ENCODE peak calls at places on chromosomes 7 and 10, in seven cellular contexts. One of them, this sample, is unnamed.
A peak's percentile ranks its signal among the peaks of the same experiment; 100 is the strongest.

GRCh38 chr7:101927389-101928306 is 110.2 kb downstream of the CUX1 start:
- DNase-seq in SK-N-SH: no peak
- DNase-seq in right atrium auricular region: no peak
- DNase-seq in left ventricle myocardium inferior: no peak
- DNase-seq in Panc1: no peak
- DNase-seq in mammary epithelial cell: no peak
- DNase-seq in IMR-90: no peak
- DNase-seq in this sample: no peak

GRCh38 chr7:55024776-55025175 is 6.0 kb downstream of the EGFR start:
- DNase-seq in left ventricle myocardium inferior: no peak
- DNase-seq in Panc1: no peak
- DNase-seq in IMR-90: peak; percentile 65
- DNase-seq in right atrium auricular region: no peak
- DNase-seq in SK-N-SH: no peak
- DNase-seq in mammary epithelial cell: no peak
- DNase-seq in this sample: no peak

GRCh38 chr7:17147409-17147808 is 151.0 kb upstream of the AHR start:
- DNase-seq in right atrium auricular region: no peak
- DNase-seq in SK-N-SH: no peak
- DNase-seq in Panc1: no peak
- DNase-seq in left ventricle myocardium inferior: no peak
- DNase-seq in mammary epithelial cell: no peak
- DNase-seq in IMR-90: no peak
- DNase-seq in this sample: no peak

GRCh38 chr10:103982639-103983038 is 15.7 kb downstream of the SLK start:
- DNase-seq in Panc1: no peak
- DNase-seq in right atrium auricular region: no peak
- DNase-seq in SK-N-SH: peak; percentile 32
- DNase-seq in mammary epithelial cell: no peak
- DNase-seq in left ventricle myocardium inferior: no peak
- DNase-seq in IMR-90: no peak
- DNase-seq in this sample: peak; percentile 37

GRCh38 chr7:4138866-4139265 is 543.2 kb upstream of the FOXK1 start:
- DNase-seq in left ventricle myocardium inferior: no peak
- DNase-seq in mammary epithelial cell: no peak
- DNase-seq in IMR-90: no peak
- DNase-seq in Panc1: no peak
- DNase-seq in right atrium auricular region: no peak
- DNase-seq in SK-N-SH: no peak
- DNase-seq in this sample: no peak

GRCh38 chr10:88458209-88458608 is 124.9 kb downstream of the RNLS start:
- DNase-seq in left ventricle myocardium inferior: no peak
- DNase-seq in SK-N-SH: no peak
- DNase-seq in IMR-90: no peak
- DNase-seq in Panc1: no peak
- DNase-seq in right atrium auricular region: no peak
- DNase-seq in mammary epithelial cell: no peak
- DNase-seq in this sample: no peak

GRCh38 chr10:96719850-96720421 is 378 bp downstream of the PIK3AP1 start:
- DNase-seq in Panc1: no peak
- DNase-seq in mammary epithelial cell: no peak
- DNase-seq in right atrium auricular region: no peak
- DNase-seq in left ventricle myocardium inferior: peak; percentile 72
- DNase-seq in IMR-90: no peak
- DNase-seq in SK-N-SH: peak; percentile 50
- DNase-seq in this sample: no peak

GRCh38 chr10:93063217-93063976 is 2.8 kb downstream of the CYP26C1 start:
- DNase-seq in mammary epithelial cell: no peak
- DNase-seq in right atrium auricular region: peak; percentile 42
- DNase-seq in IMR-90: no peak
- DNase-seq in left ventricle myocardium inferior: no peak
- DNase-seq in Panc1: no peak
- DNase-seq in SK-N-SH: peak; percentile 31
- DNase-seq in this sample: no peak

GRCh38 chr7:918441-919113 is 35.9 kb downstream of the ADAP1 start:
- DNase-seq in SK-N-SH: no peak
- DNase-seq in IMR-90: no peak
- DNase-seq in left ventricle myocardium inferior: peak; percentile 2
- DNase-seq in right atrium auricular region: no peak
- DNase-seq in Panc1: no peak
- DNase-seq in mammary epithelial cell: no peak
- DNase-seq in this sample: peak; percentile 26

GRCh38 chr7:139043823-139044812 is 8.3 kb upstream of the ZC3HAV1L start:
- DNase-seq in IMR-90: peak; percentile 44
- DNase-seq in mammary epithelial cell: peak; percentile 9
- DNase-seq in right atrium auricular region: no peak
- DNase-seq in left ventricle myocardium inferior: no peak
- DNase-seq in Panc1: no peak
- DNase-seq in SK-N-SH: no peak
- DNase-seq in this sample: no peak

GRCh38 chr7:150451097-150451793 is 815 bp downstream of the GIMAP8 start:
- DNase-seq in SK-N-SH: no peak
- DNase-seq in left ventricle myocardium inferior: peak; percentile 60
- DNase-seq in right atrium auricular region: no peak
- DNase-seq in Panc1: no peak
- DNase-seq in mammary epithelial cell: no peak
- DNase-seq in IMR-90: no peak
- DNase-seq in this sample: no peak
- TF ChIP-seq CTCF in SK-N-SH: no peak
- TF ChIP-seq CTCF in left ventricle myocardium inferior: no peak
- TF ChIP-seq CTCF in right atrium auricular region: no peak
- TF ChIP-seq CTCF in Panc1: no peak
- TF ChIP-seq CTCF in mammary epithelial cell: no peak
- TF ChIP-seq CTCF in IMR-90: no peak
- TF ChIP-seq CTCF in this sample: no peak

DNA sequence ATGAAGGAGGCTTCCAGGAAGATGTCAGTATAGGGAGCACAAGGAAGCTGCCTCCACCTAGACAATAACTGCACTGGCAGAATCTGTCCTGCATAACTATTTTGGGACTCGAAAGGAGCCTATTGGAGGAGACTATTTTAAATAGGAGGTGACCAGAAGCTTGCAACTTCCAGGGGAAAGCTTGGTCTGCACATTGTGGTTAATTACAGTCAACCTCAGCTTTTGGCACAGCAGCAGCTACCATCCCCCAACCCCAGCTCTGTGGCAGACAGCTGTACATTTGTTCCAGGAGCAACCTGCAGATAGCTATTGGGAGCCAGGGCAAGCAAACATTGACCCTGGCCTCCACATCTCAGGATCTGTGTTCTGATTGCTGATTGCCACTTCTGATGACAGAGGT is 46.3 kb upstream of the NANOS1 start:
- DNase-seq in SK-N-SH: no peak
- DNase-seq in mammary epithelial cell: no peak
- DNase-seq in Panc1: no peak
- DNase-seq in left ventricle myocardium inferior: no peak
- DNase-seq in right atrium auricular region: no peak
- DNase-seq in IMR-90: no peak
- DNase-seq in this sample: no peak
- H3K27ac ChIP-seq in SK-N-SH: no peak overlapping the region
- H3K27ac ChIP-seq in mammary epithelial cell: no peak overlapping the region
- H3K27ac ChIP-seq in Panc1: no peak overlapping the region
- H3K27ac ChIP-seq in left ventricle myocardium inferior: no peak overlapping the region
- H3K27ac ChIP-seq in right atrium auricular region: no peak overlapping the region
- H3K27ac ChIP-seq in IMR-90: no peak overlapping the region
- H3K27ac ChIP-seq in this sample: no peak overlapping the region

DNA sequence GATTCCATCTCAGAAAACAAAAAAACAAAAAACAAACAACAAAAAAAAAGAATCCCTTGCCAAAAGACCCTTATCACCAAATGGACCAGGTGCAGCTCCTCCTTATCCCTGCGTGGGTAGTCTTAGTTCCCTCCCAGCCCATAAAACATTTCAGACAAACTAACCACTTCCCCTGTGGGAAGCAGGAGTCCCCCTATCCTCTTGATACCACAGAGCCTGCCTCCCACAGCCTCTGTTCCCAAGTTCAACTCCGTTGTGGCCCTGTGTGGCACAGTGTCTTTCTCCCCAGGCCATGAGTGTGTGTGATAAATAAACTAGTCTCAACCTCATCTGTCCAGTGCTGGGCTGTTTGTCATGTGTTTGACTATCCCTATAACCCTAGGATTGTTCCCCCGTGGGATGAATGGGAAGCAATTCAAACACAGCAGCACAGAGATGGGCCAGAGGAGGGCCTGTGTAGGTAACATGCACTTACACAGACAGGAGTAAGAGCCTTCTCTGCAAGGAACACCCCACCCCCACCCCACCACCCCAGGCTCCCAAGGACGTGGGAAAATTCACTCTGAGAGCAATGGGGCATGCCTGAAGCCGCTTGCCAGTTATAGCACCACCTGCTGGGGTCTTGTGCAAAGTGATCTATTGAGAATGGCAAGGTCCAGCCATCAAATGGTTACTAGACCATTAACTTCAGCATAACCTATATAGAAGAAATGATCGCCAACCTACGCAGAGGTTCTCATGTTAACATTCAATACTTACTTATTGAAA is 147.1 kb upstream of the GHITM start:
- DNase-seq in SK-N-SH: peak; percentile 30
- DNase-seq in Panc1: no peak
- DNase-seq in left ventricle myocardium inferior: no peak
- DNase-seq in IMR-90: no peak
- DNase-seq in right atrium auricular region: no peak
- DNase-seq in mammary epithelial cell: peak; percentile 20
- DNase-seq in this sample: no peak
- TF ChIP-seq CTCF in SK-N-SH: peak; percentile 36
- TF ChIP-seq CTCF in Panc1: peak; percentile 68
- TF ChIP-seq CTCF in left ventricle myocardium inferior: no peak
- TF ChIP-seq CTCF in IMR-90: peak; percentile 27
- TF ChIP-seq CTCF in right atrium auricular region: no peak
- TF ChIP-seq CTCF in mammary epithelial cell: peak; percentile 53
- TF ChIP-seq CTCF in this sample: no peak

GRCh38 chr7:87878208-87878735 is 2.0 kb downstream of the DBF4 start:
- DNase-seq in IMR-90: peak; percentile 31
- DNase-seq in Panc1: no peak
- DNase-seq in SK-N-SH: no peak
- DNase-seq in left ventricle myocardium inferior: no peak
- DNase-seq in mammary epithelial cell: peak; percentile 5
- DNase-seq in right atrium auricular region: no peak
- DNase-seq in this sample: no peak

GRCh38 chr7:87875151-87876039 is 765 bp downstream of the SLC25A40 start:
- DNase-seq in mammary epithelial cell: peak; percentile 9
- DNase-seq in IMR-90: peak; percentile 2
- DNase-seq in SK-N-SH: peak; percentile 86
- DNase-seq in left ventricle myocardium inferior: peak; percentile 31
- DNase-seq in Panc1: no peak
- DNase-seq in right atrium auricular region: no peak
- DNase-seq in this sample: no peak

GRCh38 chr7:87876759-87877234 is 504 bp downstream of the DBF4 start:
- DNase-seq in Panc1: no peak
- DNase-seq in SK-N-SH: peak; percentile 77
- DNase-seq in mammary epithelial cell: peak; percentile 64
- DNase-seq in IMR-90: peak; percentile 61
- DNase-seq in left ventricle myocardium inferior: peak; percentile 43
- DNase-seq in right atrium auricular region: peak; percentile 75
- DNase-seq in this sample: peak; percentile 50

GRCh38 chr7:87876040-87876758 is at the start of the genes DBF4 and SLC25A40:
- DNase-seq in SK-N-SH: peak; percentile 97
- DNase-seq in mammary epithelial cell: peak; percentile 97
- DNase-seq in Panc1: peak; percentile 78
- DNase-seq in right atrium auricular region: peak; percentile 91
- DNase-seq in IMR-90: peak; percentile 89
- DNase-seq in left ventricle myocardium inferior: peak; percentile 97
- DNase-seq in this sample: peak; percentile 95

GRCh38 chr7:87877641-87878040 is 1.3 kb downstream of the DBF4 start:
- DNase-seq in mammary epithelial cell: no peak
- DNase-seq in Panc1: no peak
- DNase-seq in right atrium auricular region: no peak
- DNase-seq in left ventricle myocardium inferior: no peak
- DNase-seq in SK-N-SH: no peak
- DNase-seq in IMR-90: no peak
- DNase-seq in this sample: no peak
- H3K27ac ChIP-seq in mammary epithelial cell: peak overlapping the region; percentile 89
- H3K27ac ChIP-seq in Panc1: peak overlapping the region; percentile 94
- H3K27ac ChIP-seq in right atrium auricular region: peak overlapping the region; percentile 97
- H3K27ac ChIP-seq in left ventricle myocardium inferior: no peak overlapping the region
- H3K27ac ChIP-seq in SK-N-SH: peak overlapping the region; percentile 85
- H3K27ac ChIP-seq in IMR-90: no peak overlapping the region
- H3K27ac ChIP-seq in this sample: no peak overlapping the region

GRCh38 chr7:11343818-11344413 is 370.2 kb downstream of the PHF14 start:
- DNase-seq in Panc1: peak; percentile 46
- DNase-seq in left ventricle myocardium inferior: no peak
- DNase-seq in SK-N-SH: peak; percentile 22
- DNase-seq in right atrium auricular region: no peak
- DNase-seq in mammary epithelial cell: peak; percentile 28
- DNase-seq in IMR-90: peak; percentile 26
- DNase-seq in this sample: no peak
- TF ChIP-seq CTCF in Panc1: peak; percentile 84
- TF ChIP-seq CTCF in left ventricle myocardium inferior: peak; percentile 84
- TF ChIP-seq CTCF in SK-N-SH: peak; percentile 95
- TF ChIP-seq CTCF in right atrium auricular region: peak; percentile 46
- TF ChIP-seq CTCF in mammary epithelial cell: peak; percentile 65
- TF ChIP-seq CTCF in IMR-90: peak; percentile 69
- TF ChIP-seq CTCF in this sample: peak; percentile 83

DNA sequence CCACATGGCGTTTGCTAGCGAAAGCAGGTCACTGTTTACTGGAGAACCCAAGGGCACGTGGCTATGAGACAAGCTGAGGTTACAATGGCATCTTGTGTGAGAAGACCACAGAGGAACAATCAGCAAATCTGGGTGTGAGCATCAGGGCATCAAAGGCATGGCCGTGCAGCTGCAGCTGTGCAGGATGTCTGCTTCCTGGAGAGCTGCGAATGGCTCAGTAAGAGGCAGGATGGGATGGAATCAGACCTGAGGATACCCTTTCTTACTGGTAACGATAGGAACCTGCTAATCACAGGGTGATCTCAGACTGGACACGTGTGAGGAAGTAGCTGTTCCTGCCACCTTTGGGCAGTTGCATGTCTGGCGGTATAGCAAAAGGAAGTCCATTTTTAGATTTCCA is 119.5 kb downstream of the RNF216 start:
- DNase-seq in mammary epithelial cell: no peak
- DNase-seq in left ventricle myocardium inferior: no peak
- DNase-seq in SK-N-SH: peak; percentile 40
- DNase-seq in Panc1: no peak
- DNase-seq in right atrium auricular region: no peak
- DNase-seq in IMR-90: no peak
- DNase-seq in this sample: peak; percentile 83
- H3K27ac ChIP-seq in mammary epithelial cell: no peak overlapping the region
- H3K27ac ChIP-seq in left ventricle myocardium inferior: no peak overlapping the region
- H3K27ac ChIP-seq in SK-N-SH: no peak overlapping the region
- H3K27ac ChIP-seq in Panc1: no peak overlapping the region
- H3K27ac ChIP-seq in right atrium auricular region: no peak overlapping the region
- H3K27ac ChIP-seq in IMR-90: no peak overlapping the region
- H3K27ac ChIP-seq in this sample: peak overlapping the region; percentile 49

DNA sequence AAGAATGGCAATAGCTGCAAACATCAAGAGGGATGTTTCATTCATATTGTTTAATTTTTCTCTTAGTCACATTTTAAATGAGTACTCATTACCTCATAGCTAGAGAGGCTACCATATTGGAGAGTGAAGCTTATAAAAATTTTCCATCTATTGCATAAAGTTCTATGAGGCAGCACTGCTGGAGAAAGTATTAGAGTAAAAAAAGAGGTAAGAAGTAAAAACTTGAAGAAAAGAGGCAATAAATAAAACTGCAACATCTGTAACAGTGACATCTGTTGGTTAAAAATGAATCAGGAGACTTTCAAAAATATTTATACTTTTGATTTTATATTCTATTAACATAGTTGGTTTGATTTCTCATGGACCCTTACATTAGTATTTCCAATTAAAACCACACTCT is 284.5 kb upstream of the SEMA3D start:
- DNase-seq in right atrium auricular region: no peak
- DNase-seq in left ventricle myocardium inferior: no peak
- DNase-seq in Panc1: no peak
- DNase-seq in IMR-90: peak; percentile 40
- DNase-seq in SK-N-SH: no peak
- DNase-seq in mammary epithelial cell: no peak
- DNase-seq in this sample: no peak
- TF ChIP-seq CTCF in right atrium auricular region: no peak
- TF ChIP-seq CTCF in left ventricle myocardium inferior: no peak
- TF ChIP-seq CTCF in Panc1: no peak
- TF ChIP-seq CTCF in IMR-90: no peak
- TF ChIP-seq CTCF in SK-N-SH: peak; percentile 29
- TF ChIP-seq CTCF in mammary epithelial cell: no peak
- TF ChIP-seq CTCF in this sample: no peak

This sample was measured in dorsolateral prefrontal cortex.